ENCODE peak calls at places on chromosome 15, in eight cellular contexts. G is Karpas-422, V is fibroblast of lung, S is GM23248, J is H9, Q is IMR-90, M is neural progenitor cell, N is neuronal stem cell. R is an unnamed sample.

GRCh38 chr15:67861983-67862382 is 22.1 kb upstream of the RNU6-1 start:
- DNase-seq in G (no peak), V (no peak), S (no peak), J (no peak), Q (no peak), M (no peak), N (no peak), R (no peak)

GRCh38 chr15:62545392-62546227 is 380.5 kb upstream of the C2CD4B start:
- DNase-seq in G (no peak), V (peak), S (peak), J (no peak), Q (peak), M (no peak), N (no peak), R (peak)

GRCh38 chr15:31347981-31348803 is 21.6 kb downstream of the KLF13 start:
- DNase-seq in G (no peak), V (no peak), S (no peak), J (no peak), Q (no peak), M (no peak), N (no peak), R (no peak)

GRCh38 chr15:40108061-40108854 is 421 bp downstream of the BMF start:
- DNase-seq in G (peak), V (peak), S (peak), J (no peak), Q (peak), M (peak), N (no peak), R (peak)

GRCh38 chr15:95470997-95471692 is 859.4 kb upstream of the NR2F2 start:
- DNase-seq in G (no peak), V (peak), S (no peak), J (no peak), Q (peak), M (no peak), N (no peak), R (no peak)

GRCh38 chr15:59199775-59200465 is 6.7 kb upstream of the LDHAL6B start:
- DNase-seq in G (no peak), V (peak), S (peak), J (no peak), Q (peak), M (no peak), N (no peak), R (peak)

GRCh38 chr15:70160803-70161565 is 63.3 kb upstream of the TLE3 start:
- DNase-seq in G (no peak), V (no peak), S (no peak), J (no peak), Q (no peak), M (no peak), N (no peak), R (no peak)

GRCh38 chr15:31372635-31373091 is 46.0 kb downstream of the KLF13 start:
- DNase-seq in G (no peak), V (peak), S (peak), J (peak), Q (peak), M (peak), N (no peak), R (peak)

GRCh38 chr15:51190424-51191068 is 95.8 kb upstream of the TNFAIP8L3 start:
- DNase-seq in G (no peak), V (no peak), S (no peak), J (no peak), Q (no peak), M (no peak), N (no peak), R (no peak)

GRCh38 chr15:52805351-52806283 is 15.5 kb upstream of the ONECUT1 start:
- DNase-seq in G (no peak), V (no peak), S (peak), J (peak), Q (no peak), M (peak), N (peak), R (no peak)

GRCh38 chr15:71761649-71762048 is 48.7 kb upstream of the NR2E3 start:
- DNase-seq in G (no peak), V (peak), S (peak), J (no peak), Q (peak), M (no peak), N (no peak), R (peak)

GRCh38 chr15:91873133-91873526 is 19.6 kb downstream of the SLCO3A1 start:
- DNase-seq in G (no peak), V (no peak), S (no peak), J (no peak), Q (no peak), M (no peak), N (no peak), R (no peak)

GRCh38 chr15:88904257-88904807 is 8.8 kb downstream of the MFGE8 start:
- DNase-seq in G (no peak), V (no peak), S (peak), J (no peak), Q (no peak), M (no peak), N (no peak), R (no peak)

GRCh38 chr15:51982013-51982769 is 10.6 kb upstream of the LEO1 start:
- DNase-seq in G (peak), V (peak), S (peak), J (no peak), Q (peak), M (no peak), N (no peak), R (peak)

GRCh38 chr15:76185716-76186115 is 125.6 kb downstream of the ETFA start:
- DNase-seq in G (peak), V (peak), S (peak), J (peak), Q (peak), M (peak), N (peak), R (peak)

DNA sequence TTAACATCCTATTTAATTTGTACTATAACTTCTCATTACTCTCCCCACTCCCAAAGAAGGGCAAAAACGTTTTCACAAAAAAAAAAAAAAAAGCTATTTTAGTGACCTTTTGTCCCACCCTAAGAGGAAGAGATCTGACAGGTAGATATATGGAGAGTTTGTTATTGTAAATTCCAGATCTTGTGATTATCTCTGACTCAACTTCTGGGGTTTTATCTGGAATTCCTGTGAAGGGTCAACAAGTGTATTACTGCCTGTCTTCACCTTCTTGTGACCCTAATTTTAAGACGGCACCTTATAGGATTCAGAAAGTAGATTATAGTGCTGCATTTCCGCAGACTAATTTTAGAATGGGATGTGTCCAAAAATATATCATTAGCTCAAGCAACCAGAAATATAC is 205.9 kb upstream of the CDIN1 start:
- DNase-seq in G (no peak), V (peak), S (no peak), J (no peak), Q (peak), M (no peak), N (no peak), R (peak)
- H2AFZ ChIP-seq in G (no peak), V (no peak), S (no peak), J (no peak), Q (no peak), M (no peak), N (no peak), R (no peak)

GRCh38 chr15:42385206-42385979 is 26.1 kb downstream of the CAPN3 start:
- DNase-seq in G (peak), V (peak), S (peak), J (peak), Q (peak), M (peak), N (peak), R (peak)
- H3K9ac ChIP-seq in G (no peak), V (no peak), S (no peak), J (no peak), Q (no peak), M (no peak), N (no peak), R (no peak)

GRCh38 chr15:78691873-78692421 is 50.9 kb upstream of the CHRNB4 start:
- DNase-seq in G (no peak), V (no peak), S (no peak), J (no peak), Q (no peak), M (no peak), N (no peak), R (peak)
- H2AFZ ChIP-seq in G (no peak), V (no peak), S (no peak), J (no peak), Q (no peak), M (no peak), N (no peak), R (no peak)

GRCh38 chr15:101157721-101158120 is 94.1 kb downstream of the CHSY1 start:
- DNase-seq in G (no peak), V (no peak), S (no peak), J (no peak), Q (no peak), M (no peak), N (no peak), R (no peak)

GRCh38 chr15:101156509-101157159 is 95.2 kb downstream of the CHSY1 start:
- DNase-seq in G (peak), V (no peak), S (no peak), J (no peak), Q (peak), M (no peak), N (no peak), R (no peak)

GRCh38 chr15:101159936-101160770 is 91.7 kb downstream of the CHSY1 start:
- DNase-seq in G (no peak), V (no peak), S (no peak), J (no peak), Q (no peak), M (no peak), N (no peak), R (no peak)

GRCh38 chr15:101159096-101159935 is 92.5 kb downstream of the CHSY1 start:
- DNase-seq in G (no peak), V (no peak), S (no peak), J (no peak), Q (no peak), M (no peak), N (no peak), R (no peak)

DNA sequence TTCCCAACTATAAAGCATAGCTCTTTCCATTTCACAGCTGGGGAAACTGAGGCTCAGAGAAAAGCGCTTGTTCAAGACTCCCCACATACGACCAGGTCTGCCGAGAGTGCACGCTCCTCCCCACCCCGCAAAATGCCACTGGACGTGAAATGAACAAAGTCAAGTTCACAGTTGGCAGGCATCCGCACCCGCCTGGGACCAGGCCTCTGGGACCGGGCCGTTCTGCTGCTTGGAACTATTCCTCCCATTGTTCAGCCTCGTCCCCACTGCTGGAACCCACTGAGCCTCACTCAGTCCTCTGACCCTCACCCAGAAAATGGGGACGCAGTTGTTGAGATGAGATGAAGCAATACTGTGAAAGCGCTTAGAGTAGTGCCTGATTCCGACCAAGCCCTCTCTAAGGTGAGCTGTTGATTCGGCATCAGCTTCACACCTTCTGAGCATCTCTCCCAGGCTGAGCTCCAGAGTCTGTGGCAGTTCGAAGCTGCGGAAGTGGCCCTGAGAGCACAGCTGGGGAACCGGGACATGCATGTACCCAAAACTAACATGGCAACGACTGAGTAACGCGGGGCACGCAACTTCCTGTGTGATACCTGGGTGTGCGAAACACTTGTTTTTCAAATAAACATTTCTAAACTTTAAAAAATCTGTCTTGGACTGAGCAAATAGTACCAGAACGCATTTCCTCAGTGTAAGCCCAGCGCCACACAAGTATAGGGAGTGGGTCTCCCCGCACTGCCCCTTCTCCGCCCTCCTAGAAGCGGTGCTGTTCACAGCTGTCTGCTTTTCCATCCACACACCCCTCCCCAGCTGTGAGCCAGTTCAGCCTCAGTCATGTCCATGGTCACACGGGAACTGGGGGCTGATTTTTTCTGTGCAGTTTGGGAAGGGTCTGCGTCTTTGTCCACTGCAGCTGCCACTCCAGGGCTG is 93.4 kb downstream of the CHSY1 start:
- DNase-seq in G (no peak), V (no peak), S (no peak), J (no peak), Q (no peak), M (no peak), N (no peak), R (no peak)
- H3K9ac ChIP-seq in G (no peak), V (no peak), S (no peak), J (no peak), Q (no peak), M (no peak), N (no peak), R (no peak)

GRCh38 chr15:49718234-49718633 is 97.4 kb downstream of the DTWD1 start:
- DNase-seq in G (no peak), V (peak), S (peak), J (no peak), Q (peak), M (no peak), N (no peak), R (no peak)

GRCh38 chr15:49720221-49720620 is 99.4 kb downstream of the DTWD1 start:
- DNase-seq in G (no peak), V (no peak), S (no peak), J (no peak), Q (no peak), M (no peak), N (no peak), R (no peak)

GRCh38 chr15:49715701-49716100 is 94.9 kb downstream of the DTWD1 start:
- DNase-seq in G (no peak), V (no peak), S (no peak), J (no peak), Q (no peak), M (no peak), N (no peak), R (no peak)

GRCh38 chr15:49721091-49721490 is 100.2 kb downstream of the DTWD1 start:
- DNase-seq in G (no peak), V (no peak), S (no peak), J (no peak), Q (no peak), M (no peak), N (no peak), R (no peak)

GRCh38 chr15:49718846-49719245 is 98.0 kb downstream of the DTWD1 start:
- DNase-seq in G (no peak), V (no peak), S (no peak), J (no peak), Q (no peak), M (no peak), N (no peak), R (no peak)
- H2AFZ ChIP-seq in G (no peak), V (no peak), S (peak), J (no peak), Q (no peak), M (peak), N (no peak), R (no peak)

DNA sequence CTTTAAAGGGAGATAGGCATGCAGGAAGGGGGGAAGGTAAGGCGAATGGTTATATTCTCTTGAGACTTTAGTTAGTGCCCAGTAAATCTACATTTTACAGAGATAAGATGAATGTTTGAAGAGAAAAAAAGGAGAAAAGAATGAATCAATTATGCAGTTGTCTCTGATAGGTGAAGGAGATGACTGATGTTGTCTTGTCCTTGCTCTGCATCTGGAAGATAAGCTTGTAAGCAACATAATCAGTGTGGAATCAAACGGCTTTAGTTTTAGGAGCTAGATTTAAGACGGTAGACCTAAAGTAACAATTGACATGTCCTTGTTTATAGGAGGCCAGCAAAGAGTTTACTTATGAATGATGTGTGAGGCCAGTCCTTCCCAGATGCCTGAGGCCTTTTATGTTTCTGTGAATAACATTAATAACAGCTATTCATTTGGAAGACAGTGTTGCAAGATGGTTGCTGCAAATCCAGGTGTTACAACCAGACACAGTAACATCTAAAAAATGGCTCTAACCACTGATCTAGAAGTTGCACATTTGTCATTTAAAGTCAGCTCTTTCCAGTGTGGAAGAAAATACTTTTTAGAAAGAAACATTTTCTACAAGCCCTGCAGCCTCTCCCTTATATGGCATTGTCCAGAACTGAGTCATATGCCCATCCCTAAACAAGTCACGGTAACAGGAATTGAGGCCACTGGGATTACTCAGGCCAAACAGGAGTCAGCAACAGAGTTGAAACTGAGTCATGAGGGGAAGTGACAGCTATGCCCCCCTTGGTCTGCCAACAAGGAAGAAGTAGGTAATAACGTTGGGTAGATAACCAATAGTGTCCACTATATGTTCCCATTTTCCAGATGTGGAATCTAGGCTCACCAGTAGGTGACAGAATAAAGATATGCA is 77.5 kb upstream of the FBN1 start:
- DNase-seq in G (no peak), V (peak), S (peak), J (no peak), Q (peak), M (no peak), N (no peak), R (peak)
- H3K9ac ChIP-seq in G (no peak), V (no peak), S (peak), J (no peak), Q (peak), M (no peak), N (no peak), R (peak)

GRCh38 chr15:29852201-29852600 is 29.9 kb upstream of the TJP1 start:
- DNase-seq in G (no peak), V (no peak), S (no peak), J (no peak), Q (no peak), M (no peak), N (no peak), R (peak)
- H2AFZ ChIP-seq in G (no peak), V (no peak), S (no peak), J (no peak), Q (no peak), M (no peak), N (no peak), R (no peak)

R was measured in PC-3.